ENCODE peak calls at places on chromosomes 11 and 22, in seven cellular contexts. M is Panc1, E is thoracic aorta, S is K562, N is GM06990, B is A549, D is upper lobe of right lung. H is an unnamed sample.

GRCh38 chr11:65791719-65792213 is 4.9 kb downstream of the OVOL1 start:
- DNase-seq in D (peak), B (no peak), S (no peak), M (no peak), E (no peak), N (no peak), H (no peak)

GRCh38 chr11:7442588-7443215 is 42.6 kb upstream of the OLFML1 start:
- DNase-seq in B (peak), M (peak), S (peak), D (peak), N (peak), E (no peak), H (peak)

GRCh38 chr11:42625757-42626156 is 686.0 kb upstream of the API5 start:
- DNase-seq in N (no peak), B (no peak), S (no peak), E (no peak), M (no peak), D (no peak), H (no peak)

GRCh38 chr22:28006271-28006670 is 87.2 kb upstream of the PITPNB start:
- DNase-seq in S (no peak), B (no peak), D (no peak), M (no peak), N (no peak), E (no peak), H (no peak)

GRCh38 chr11:77672276-77672675 is 34.7 kb upstream of the CLNS1A start:
- DNase-seq in B (no peak), E (no peak), S (no peak), D (no peak), M (no peak), N (no peak), H (no peak)

GRCh38 chr11:16899708-16900107 is 114.5 kb downstream of the PLEKHA7 start:
- DNase-seq in B (no peak), D (no peak), N (no peak), S (no peak), M (no peak), E (no peak), H (no peak)

GRCh38 chr11:87422566-87422965 is 384.8 kb downstream of the TMEM135 start:
- DNase-seq in D (no peak), B (no peak), S (no peak), E (no peak), M (no peak), N (no peak), H (no peak)

GRCh38 chr11:15688351-15688792 is 573.6 kb downstream of the INSC start:
- DNase-seq in E (no peak), B (no peak), N (no peak), S (no peak), D (no peak), M (no peak), H (no peak)

GRCh38 chr22:21094911-21095772 is 49.4 kb downstream of the LRRC74B start:
- DNase-seq in D (no peak), N (no peak), M (no peak), E (no peak), B (no peak), S (peak), H (no peak)

GRCh38 chr11:93570759-93571413 is 27.7 kb upstream of the SMCO4 start:
- DNase-seq in S (peak), E (no peak), M (no peak), B (peak), N (no peak), D (no peak), H (no peak)

GRCh38 chr11:59172345-59173079 is 580 bp downstream of the DTX4 start:
- DNase-seq in B (no peak), E (no peak), S (no peak), M (no peak), N (peak), D (peak), H (peak)

GRCh38 chr11:132114743-132115142 is 744.3 kb downstream of the NTM start:
- DNase-seq in E (no peak), D (no peak), B (no peak), N (no peak), S (no peak), M (no peak), H (no peak)

DNA sequence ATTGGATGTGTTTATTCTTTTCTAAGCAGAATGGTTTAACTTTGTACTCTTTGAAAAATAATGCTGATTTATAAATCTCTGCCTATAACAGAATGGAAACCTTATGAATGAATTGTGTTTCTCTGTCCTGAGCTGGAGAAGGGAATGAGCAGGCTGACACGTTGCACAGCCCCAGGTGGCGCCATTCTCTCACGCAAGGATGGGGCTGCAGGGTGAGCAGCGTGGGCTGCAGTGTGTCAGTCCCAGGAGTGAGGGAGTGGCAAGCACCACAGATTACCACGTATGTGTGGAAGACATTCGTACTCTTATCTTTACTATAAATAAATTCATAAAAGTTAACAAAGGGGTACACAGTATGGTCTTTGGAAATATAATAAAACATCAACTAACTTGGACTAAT is 33.4 kb downstream of the FDX1 start:
- DNase-seq in E (no peak), M (no peak), B (no peak), D (peak), N (no peak), S (peak), H (peak)
- TF ChIP-seq CTCF in E (no peak), M (peak), B (peak), D (peak), N (peak), S (peak), H (peak)

DNA sequence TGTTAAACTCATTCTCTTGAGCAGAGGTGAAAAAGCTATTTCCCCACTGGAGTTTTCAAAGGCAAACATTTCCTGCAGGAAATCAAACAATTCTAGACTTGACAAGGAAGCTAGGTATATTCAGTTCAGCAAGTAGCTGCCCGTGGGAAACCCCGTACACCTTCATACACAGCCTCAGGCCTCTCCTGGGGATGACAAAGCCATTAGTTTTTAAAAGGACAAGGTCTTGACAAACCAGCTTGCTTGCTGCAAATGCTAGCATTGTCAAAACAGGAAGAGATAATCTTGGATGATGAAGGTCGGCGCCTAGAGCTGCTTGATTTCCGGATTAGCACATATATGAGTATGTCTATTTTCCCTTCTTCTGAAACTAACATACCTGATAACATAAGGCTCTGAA is 1630.8 kb upstream of the TENM4 start:
- DNase-seq in M (no peak), S (no peak), N (no peak), B (no peak), D (no peak), E (no peak), H (no peak)
- TF ChIP-seq CTCF in M (no peak), S (no peak), N (no peak), B (no peak), D (no peak), E (no peak), H (no peak)

GRCh38 chr11:99162819-99163218 is 142.1 kb downstream of the CNTN5 start:
- DNase-seq in E (no peak), D (no peak), N (no peak), B (no peak), S (no peak), M (no peak), H (no peak)

DNA sequence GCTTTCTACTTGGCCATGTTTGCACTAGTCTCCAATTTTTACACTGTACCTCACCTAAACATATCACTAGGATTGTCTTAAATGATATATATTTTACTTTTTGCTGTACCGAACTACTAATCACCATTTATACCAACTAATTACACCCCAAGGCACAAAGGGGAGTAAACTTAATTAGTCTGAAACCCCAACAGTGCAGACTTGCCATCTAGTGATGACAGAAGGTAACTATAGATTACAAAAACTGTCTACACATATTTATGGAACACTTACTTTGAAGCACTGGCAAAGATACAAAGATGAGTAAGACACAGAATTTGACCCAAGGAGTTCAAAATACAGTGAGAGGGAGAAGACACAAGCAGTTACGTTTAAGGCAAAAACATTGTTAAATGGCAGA is 139.7 kb downstream of the CNTN5 start:
- DNase-seq in B (no peak), E (no peak), D (no peak), N (no peak), M (no peak), S (no peak), H (no peak)
- TF ChIP-seq CTCF in B (no peak), E (no peak), D (no peak), N (peak), M (no peak), S (no peak), H (no peak)

DNA sequence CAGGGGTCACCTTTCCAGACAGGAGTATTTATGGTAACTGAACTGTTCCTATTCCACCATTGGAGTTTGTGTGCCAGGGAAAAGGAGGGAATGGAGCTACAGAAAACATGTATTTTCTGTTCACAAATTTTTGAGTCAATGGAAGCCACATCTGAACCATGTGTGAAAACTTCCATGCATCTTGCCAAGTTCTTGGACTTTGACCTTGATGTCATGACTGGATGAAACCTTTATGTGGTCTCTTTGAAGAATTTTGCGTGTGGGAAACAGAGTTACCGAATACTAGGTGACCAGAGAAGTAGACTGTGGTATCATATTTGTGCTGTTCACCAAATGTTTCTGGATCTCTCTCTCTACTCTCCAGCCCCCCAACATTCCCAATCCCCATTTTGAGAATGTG is 104.8 kb downstream of the CD44 start:
- DNase-seq in M (no peak), D (no peak), N (no peak), S (no peak), E (no peak), B (no peak), H (no peak)
- TF ChIP-seq CTCF in M (no peak), D (no peak), N (no peak), S (no peak), E (no peak), B (no peak), H (no peak)

GRCh38 chr22:50423956-50424355 is 50.9 kb downstream of the SBF1 start:
- DNase-seq in M (no peak), N (no peak), S (no peak), D (no peak), B (no peak), E (no peak), H (no peak)

GRCh38 chr22:50422046-50422445 is 52.8 kb downstream of the SBF1 start:
- DNase-seq in B (no peak), M (no peak), N (no peak), S (no peak), E (no peak), D (no peak), H (no peak)

GRCh38 chr22:50420581-50420980 is 54.3 kb downstream of the SBF1 start:
- DNase-seq in S (no peak), E (no peak), D (no peak), M (no peak), B (no peak), N (no peak), H (no peak)

GRCh38 chr22:50425179-50425916 is 49.5 kb downstream of the SBF1 start:
- DNase-seq in D (no peak), B (no peak), N (no peak), S (no peak), E (no peak), M (no peak), H (no peak)

GRCh38 chr22:50422961-50423815 is 51.6 kb downstream of the SBF1 start:
- DNase-seq in E (no peak), S (no peak), N (no peak), B (no peak), M (no peak), D (no peak), H (no peak)
- TF ChIP-seq CTCF in E (no peak), S (no peak), N (no peak), B (no peak), M (no peak), D (no peak), H (no peak)

GRCh38 chr11:134275534-134276395 is at the start of gene GLB1L3:
- DNase-seq in M (no peak), E (no peak), N (peak), S (peak), D (peak), B (peak), H (peak)

GRCh38 chr11:134277176-134278001 is 1.2 kb downstream of the GLB1L3 start:
- DNase-seq in S (no peak), D (no peak), E (no peak), B (no peak), N (no peak), M (no peak), H (peak)

GRCh38 chr11:134276396-134277175 is 407 bp downstream of the GLB1L3 start:
- DNase-seq in B (no peak), D (no peak), S (no peak), N (no peak), E (no peak), M (no peak), H (peak)

GRCh38 chr11:134273317-134273712 is 2.9 kb upstream of the GLB1L3 start:
- DNase-seq in S (no peak), D (no peak), N (no peak), M (no peak), B (no peak), E (no peak), H (no peak)

GRCh38 chr11:134275188-134275533 is 1.0 kb upstream of the GLB1L3 start:
- DNase-seq in D (no peak), M (no peak), B (no peak), N (no peak), S (no peak), E (no peak), H (no peak)
- TF ChIP-seq CTCF in D (no peak), M (no peak), B (no peak), N (no peak), S (no peak), E (no peak), H (no peak)

DNA sequence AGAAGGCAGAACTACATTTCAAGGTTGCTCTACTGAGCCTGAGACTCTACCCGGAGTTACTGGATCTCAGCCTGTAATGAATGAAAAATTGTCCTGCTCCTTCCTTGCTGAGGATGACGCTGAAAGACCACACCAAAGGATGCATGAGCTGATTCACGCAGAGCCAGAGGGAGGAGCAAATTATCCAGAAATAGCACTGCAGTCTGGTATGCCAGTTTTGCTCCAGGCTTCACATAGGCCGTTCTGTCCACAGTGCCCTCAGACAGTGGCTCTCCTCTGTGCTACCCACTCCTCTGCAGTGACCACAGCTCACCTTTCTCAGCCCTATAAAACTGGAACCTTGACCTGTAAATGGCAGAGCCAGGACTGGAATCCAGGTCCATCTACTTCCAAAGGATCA is 79.3 kb upstream of the GALNT18 start:
- DNase-seq in B (no peak), N (no peak), E (no peak), D (no peak), S (no peak), M (no peak), H (no peak)
- TF ChIP-seq CTCF in B (no peak), N (no peak), E (no peak), D (no peak), S (peak), M (no peak), H (no peak)

GRCh38 chr22:35728639-35729308 is 11.1 kb downstream of the APOL5 start:
- DNase-seq in N (no peak), E (no peak), M (no peak), S (no peak), B (no peak), D (no peak), H (no peak)

GRCh38 chr22:35726933-35727332 is 9.3 kb downstream of the APOL5 start:
- DNase-seq in B (no peak), E (no peak), N (no peak), S (no peak), M (no peak), D (no peak), H (no peak)

GRCh38 chr22:35726398-35726797 is 8.7 kb downstream of the APOL5 start:
- DNase-seq in S (no peak), B (no peak), M (no peak), E (no peak), N (no peak), D (no peak), H (no peak)

GRCh38 chr22:35729309-35729698 is 11.6 kb downstream of the APOL5 start:
- DNase-seq in S (no peak), E (no peak), M (no peak), N (no peak), B (no peak), D (no peak), H (no peak)

GRCh38 chr22:35727436-35727835 is 9.8 kb downstream of the APOL5 start:
- DNase-seq in E (no peak), D (no peak), M (no peak), N (no peak), B (no peak), S (peak), H (no peak)
- TF ChIP-seq CTCF in E (no peak), D (no peak), M (no peak), N (no peak), B (no peak), S (peak), H (no peak)

GRCh38 chr11:94623120-94623735 is 56.1 kb downstream of the PIWIL4 start:
- DNase-seq in B (peak), D (no peak), S (peak), M (peak), E (no peak), N (no peak), H (peak)
- TF ChIP-seq CTCF in B (peak), D (peak), S (peak), M (peak), E (peak), N (peak), H (peak)